ENCODE peak calls at places on chromosome 12, in five cellular contexts. One of them, this sample, is unnamed.

GRCh38 chr12:65685514-65685913 is 138.8 kb upstream of the HMGA2 start:
- DNase-seq in thyroid gland: no peak
- DNase-seq in GM12864: no peak
- DNase-seq in tibial nerve: no peak
- DNase-seq in choroid plexus epithelial cell: peak; percentile 69
- DNase-seq in this sample: peak; percentile 44

GRCh38 chr12:82862069-82862841 is 175.5 kb downstream of the TMTC2 start:
- DNase-seq in thyroid gland: no peak
- DNase-seq in GM12864: no peak
- DNase-seq in tibial nerve: no peak
- DNase-seq in choroid plexus epithelial cell: peak; percentile 63
- DNase-seq in this sample: peak; percentile 43

GRCh38 chr12:127051139-127051538 is 1215.8 kb upstream of the TMEM132C start:
- DNase-seq in thyroid gland: no peak
- DNase-seq in GM12864: no peak
- DNase-seq in tibial nerve: no peak
- DNase-seq in choroid plexus epithelial cell: no peak
- DNase-seq in this sample: no peak

GRCh38 chr12:15209782-15210181 is 11.4 kb downstream of the RERG start:
- DNase-seq in thyroid gland: no peak
- DNase-seq in GM12864: no peak
- DNase-seq in tibial nerve: no peak
- DNase-seq in choroid plexus epithelial cell: peak; percentile 89
- DNase-seq in this sample: peak; percentile 80

GRCh38 chr12:110554184-110554583 is 28.9 kb downstream of the PPTC7 start:
- DNase-seq in thyroid gland: no peak
- DNase-seq in GM12864: no peak
- DNase-seq in tibial nerve: no peak
- DNase-seq in choroid plexus epithelial cell: no peak
- DNase-seq in this sample: no peak

GRCh38 chr12:47844264-47845020 is 24.7 kb upstream of the HDAC7 start:
- DNase-seq in thyroid gland: peak; percentile 88
- DNase-seq in GM12864: no peak
- DNase-seq in tibial nerve: no peak
- DNase-seq in choroid plexus epithelial cell: no peak
- DNase-seq in this sample: no peak

GRCh38 chr12:108572166-108572790 is 9.9 kb downstream of the ISCU start:
- DNase-seq in thyroid gland: no peak
- DNase-seq in GM12864: no peak
- DNase-seq in tibial nerve: no peak
- DNase-seq in choroid plexus epithelial cell: no peak
- DNase-seq in this sample: no peak

GRCh38 chr12:109387425-109388166 is 39.9 kb downstream of the MYO1H start:
- DNase-seq in thyroid gland: no peak
- DNase-seq in GM12864: no peak
- DNase-seq in tibial nerve: no peak
- DNase-seq in choroid plexus epithelial cell: peak; percentile 44
- DNase-seq in this sample: peak; percentile 8

GRCh38 chr12:124361074-124361965 is 66.4 kb downstream of the RFLNA start:
- DNase-seq in thyroid gland: no peak
- DNase-seq in GM12864: no peak
- DNase-seq in tibial nerve: no peak
- DNase-seq in choroid plexus epithelial cell: no peak
- DNase-seq in this sample: no peak

GRCh38 chr12:66900616-66901015 is 221.7 kb upstream of the GRIP1 start:
- DNase-seq in thyroid gland: no peak
- DNase-seq in GM12864: no peak
- DNase-seq in tibial nerve: no peak
- DNase-seq in choroid plexus epithelial cell: no peak
- DNase-seq in this sample: no peak

GRCh38 chr12:56836317-56836716 is 73.2 kb downstream of the HSD17B6 start:
- DNase-seq in thyroid gland: peak; percentile 79
- DNase-seq in GM12864: no peak
- DNase-seq in tibial nerve: no peak
- DNase-seq in choroid plexus epithelial cell: peak; percentile 53
- DNase-seq in this sample: peak; percentile 23

GRCh38 chr12:27733052-27733656 is 22.5 kb downstream of the MRPS35 start:
- DNase-seq in thyroid gland: peak; percentile 14
- DNase-seq in GM12864: no peak
- DNase-seq in tibial nerve: peak; percentile 36
- DNase-seq in choroid plexus epithelial cell: peak; percentile 67
- DNase-seq in this sample: peak; percentile 36

GRCh38 chr12:93784339-93785086 is 107.3 kb downstream of the CRADD start:
- DNase-seq in thyroid gland: peak; percentile 67
- DNase-seq in GM12864: no peak
- DNase-seq in tibial nerve: peak; percentile 81
- DNase-seq in choroid plexus epithelial cell: peak; percentile 96
- DNase-seq in this sample: peak; percentile 86

GRCh38 chr12:24113701-24114100 is 164.2 kb upstream of the SOX5 start:
- DNase-seq in thyroid gland: no peak
- DNase-seq in GM12864: no peak
- DNase-seq in tibial nerve: no peak
- DNase-seq in choroid plexus epithelial cell: peak; percentile 40
- DNase-seq in this sample: peak; percentile 11

GRCh38 chr12:761276-761675 is 8.9 kb downstream of the WNK1 start:
- DNase-seq in thyroid gland: no peak
- DNase-seq in GM12864: no peak
- DNase-seq in tibial nerve: no peak
- DNase-seq in choroid plexus epithelial cell: peak; percentile 46
- DNase-seq in this sample: no peak

GRCh38 chr12:119025786-119026185 is 44.4 kb downstream of the SRRM4 start:
- DNase-seq in thyroid gland: no peak
- DNase-seq in GM12864: no peak
- DNase-seq in tibial nerve: no peak
- DNase-seq in choroid plexus epithelial cell: no peak
- DNase-seq in this sample: no peak

GRCh38 chr12:107355004-107355565 is 261.7 kb upstream of the CRY1 start:
- DNase-seq in thyroid gland: no peak
- DNase-seq in GM12864: no peak
- DNase-seq in tibial nerve: no peak
- DNase-seq in choroid plexus epithelial cell: no peak
- DNase-seq in this sample: no peak

GRCh38 chr12:62519043-62519442 is 52.4 kb downstream of the MON2 start:
- DNase-seq in thyroid gland: peak; percentile 39
- DNase-seq in GM12864: no peak
- DNase-seq in tibial nerve: no peak
- DNase-seq in choroid plexus epithelial cell: no peak
- DNase-seq in this sample: no peak

GRCh38 chr12:124993568-124994434 is at the start of gene BRI3BP:
- DNase-seq in thyroid gland: peak; percentile 62
- DNase-seq in GM12864: no peak
- DNase-seq in tibial nerve: peak; percentile 17
- DNase-seq in choroid plexus epithelial cell: peak; percentile 44
- DNase-seq in this sample: peak; percentile 13

GRCh38 chr12:6311822-6312528 is 1.5 kb downstream of the PLEKHG6 start:
- DNase-seq in thyroid gland: no peak
- DNase-seq in GM12864: no peak
- DNase-seq in tibial nerve: no peak
- DNase-seq in choroid plexus epithelial cell: no peak
- DNase-seq in this sample: no peak

DNA sequence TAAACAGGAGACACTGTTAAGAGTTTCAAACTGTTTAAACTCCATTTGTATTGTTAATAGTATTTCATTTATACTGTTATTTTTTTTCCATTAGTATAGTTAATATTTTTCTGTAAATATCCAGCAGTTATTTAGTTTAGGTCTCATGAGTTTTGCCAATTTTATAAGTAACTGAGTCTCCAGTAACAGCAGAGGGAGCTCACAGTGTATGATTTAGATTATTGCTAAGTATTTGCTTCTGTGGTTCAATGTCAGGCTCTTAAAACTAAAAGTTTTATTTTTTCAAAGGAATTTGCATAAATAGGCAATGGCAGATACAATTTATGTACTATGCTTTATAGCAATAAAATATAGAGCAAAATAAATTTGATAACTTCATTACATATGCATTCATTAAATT is 209.7 kb downstream of the ATXN7L3B start:
- DNase-seq in thyroid gland: no peak
- DNase-seq in GM12864: no peak
- DNase-seq in tibial nerve: no peak
- DNase-seq in choroid plexus epithelial cell: peak; percentile 69
- DNase-seq in this sample: peak; percentile 70
- TF ChIP-seq CTCF in thyroid gland: no peak
- TF ChIP-seq CTCF in GM12864: no peak
- TF ChIP-seq CTCF in tibial nerve: no peak
- TF ChIP-seq CTCF in choroid plexus epithelial cell: peak; percentile 43
- TF ChIP-seq CTCF in this sample: peak; percentile 54

DNA sequence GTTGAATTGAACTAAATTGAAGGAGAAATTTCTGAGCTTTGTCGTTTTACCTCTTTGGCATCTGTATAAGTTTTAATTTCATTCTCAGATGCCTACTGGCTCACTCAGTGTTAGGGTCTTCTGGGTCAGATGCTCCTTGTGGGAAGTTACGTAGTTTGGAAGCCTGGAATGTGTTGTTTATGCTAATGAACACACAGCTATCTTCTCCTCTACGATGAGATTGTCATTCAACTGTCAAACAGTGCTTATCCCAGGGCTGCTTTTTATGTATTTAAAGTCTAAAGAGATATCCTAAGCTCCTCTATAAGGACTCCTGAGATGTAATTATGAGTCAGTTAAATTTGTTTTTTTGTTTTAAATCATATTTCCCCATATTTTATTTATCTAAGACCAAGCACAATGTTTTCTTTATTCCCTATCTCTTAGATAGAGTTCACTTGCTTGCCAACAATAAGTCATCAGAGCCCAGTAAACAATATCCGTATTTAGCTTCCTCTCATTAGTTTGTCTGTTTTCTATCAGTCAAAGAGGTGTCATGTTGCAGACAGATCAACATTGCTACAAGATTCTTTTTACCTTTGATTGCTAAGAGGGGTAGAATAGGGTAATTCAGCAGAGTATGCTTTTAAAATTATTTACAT is 368.0 kb upstream of the PDE3A start:
- DNase-seq in thyroid gland: no peak
- DNase-seq in GM12864: no peak
- DNase-seq in tibial nerve: no peak
- DNase-seq in choroid plexus epithelial cell: peak; percentile 28
- DNase-seq in this sample: no peak
- H3K4me3 ChIP-seq in thyroid gland: no peak overlapping the region
- H3K4me3 ChIP-seq in GM12864: no peak overlapping the region
- H3K4me3 ChIP-seq in tibial nerve: no peak overlapping the region
- H3K4me3 ChIP-seq in choroid plexus epithelial cell: no peak overlapping the region
- H3K4me3 ChIP-seq in this sample: no peak overlapping the region

DNA sequence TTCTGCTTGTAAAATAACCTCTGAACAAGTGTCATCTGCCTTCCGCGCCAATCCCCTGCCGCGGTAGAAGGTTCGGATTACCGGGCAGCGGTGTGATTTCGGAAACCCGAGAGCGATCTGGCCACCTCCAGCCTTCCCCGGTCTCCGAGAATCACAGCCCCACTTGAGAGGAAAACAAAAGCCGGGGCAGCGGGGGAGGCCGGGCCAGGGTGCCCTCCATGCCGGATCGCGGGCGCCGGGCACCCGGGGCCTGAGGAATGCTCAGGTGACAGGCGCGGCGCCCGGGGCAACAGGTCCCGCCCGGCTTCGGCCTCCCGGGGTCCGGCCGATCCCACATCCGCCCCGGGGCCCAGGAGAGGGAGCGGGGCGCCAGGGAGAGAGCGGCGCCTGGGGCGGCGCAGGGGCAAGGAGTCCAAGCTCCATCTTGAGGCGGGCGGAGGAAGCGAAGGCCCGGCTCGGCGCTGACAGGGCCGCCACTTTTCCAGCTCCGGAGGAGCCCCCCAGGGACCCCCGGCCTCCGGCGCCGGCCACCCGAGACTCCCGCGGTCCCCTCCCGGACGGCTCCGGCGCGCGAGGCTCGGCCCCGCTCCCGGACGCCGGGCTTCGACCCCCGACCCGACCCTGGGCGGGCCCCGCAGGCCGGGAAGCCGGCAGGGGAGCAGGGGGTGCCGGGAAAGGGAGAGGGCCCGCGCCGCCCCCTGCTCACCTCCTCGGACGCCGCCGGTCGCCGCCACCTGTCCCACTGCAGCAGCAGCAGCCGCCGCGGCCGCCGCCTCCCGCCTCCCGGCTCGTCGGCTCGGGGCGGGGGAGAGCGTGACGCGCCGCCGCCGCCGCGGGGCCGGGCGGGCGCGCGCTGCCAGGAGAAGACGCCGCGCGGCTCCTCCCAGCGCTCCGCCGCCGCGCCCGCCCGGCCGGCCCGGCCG is at the start of gene CLIP1:
- DNase-seq in thyroid gland: peak; percentile 85
- DNase-seq in GM12864: no peak
- DNase-seq in tibial nerve: peak; percentile 52
- DNase-seq in choroid plexus epithelial cell: peak; percentile 75
- DNase-seq in this sample: peak; percentile 78
- TF ChIP-seq CTCF in thyroid gland: no peak
- TF ChIP-seq CTCF in GM12864: peak; percentile 46
- TF ChIP-seq CTCF in tibial nerve: peak; percentile 66
- TF ChIP-seq CTCF in choroid plexus epithelial cell: peak; percentile 52
- TF ChIP-seq CTCF in this sample: peak; percentile 62

GRCh38 chr12:31803306-31804184 is 74.7 kb upstream of the AMN1 start:
- DNase-seq in thyroid gland: no peak
- DNase-seq in GM12864: no peak
- DNase-seq in tibial nerve: no peak
- DNase-seq in choroid plexus epithelial cell: no peak
- DNase-seq in this sample: no peak
- H3K4me3 ChIP-seq in thyroid gland: no peak overlapping the region
- H3K4me3 ChIP-seq in GM12864: peak overlapping the region; percentile 43
- H3K4me3 ChIP-seq in tibial nerve: no peak overlapping the region
- H3K4me3 ChIP-seq in choroid plexus epithelial cell: no peak overlapping the region
- H3K4me3 ChIP-seq in this sample: no peak overlapping the region

GRCh38 chr12:3261782-3262359 is 184.7 kb downstream of the TSPAN9 start:
- DNase-seq in thyroid gland: no peak
- DNase-seq in GM12864: no peak
- DNase-seq in tibial nerve: peak; percentile 48
- DNase-seq in choroid plexus epithelial cell: peak; percentile 58
- DNase-seq in this sample: no peak
- TF ChIP-seq CTCF in thyroid gland: no peak
- TF ChIP-seq CTCF in GM12864: no peak
- TF ChIP-seq CTCF in tibial nerve: peak; percentile 22
- TF ChIP-seq CTCF in choroid plexus epithelial cell: peak; percentile 35
- TF ChIP-seq CTCF in this sample: peak; percentile 13

DNA sequence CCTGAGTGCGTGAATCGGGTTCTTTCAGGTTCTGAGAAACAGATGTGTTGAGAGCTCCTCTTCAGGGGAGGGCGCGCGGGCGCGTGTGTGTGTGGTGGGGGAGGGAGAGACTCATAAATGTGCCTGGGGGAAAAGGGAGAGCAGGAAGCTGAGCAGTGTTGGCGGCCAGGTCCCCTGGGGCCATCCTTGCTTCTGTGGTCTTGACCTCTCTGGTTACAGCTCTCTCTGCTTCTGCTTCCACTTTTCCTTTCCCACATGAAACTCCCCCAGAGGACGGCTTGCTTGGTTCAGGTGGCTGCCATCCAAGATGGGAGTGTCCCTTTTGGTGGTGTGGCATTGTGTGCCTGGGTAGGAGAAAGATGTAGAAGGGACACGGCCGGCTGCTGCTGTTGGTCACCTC is 4.2 kb downstream of the ATG101 start:
- DNase-seq in thyroid gland: no peak
- DNase-seq in GM12864: no peak
- DNase-seq in tibial nerve: no peak
- DNase-seq in choroid plexus epithelial cell: peak; percentile 89
- DNase-seq in this sample: peak; percentile 70
- H3K4me3 ChIP-seq in thyroid gland: no peak overlapping the region
- H3K4me3 ChIP-seq in GM12864: no peak overlapping the region
- H3K4me3 ChIP-seq in tibial nerve: no peak overlapping the region
- H3K4me3 ChIP-seq in choroid plexus epithelial cell: no peak overlapping the region
- H3K4me3 ChIP-seq in this sample: no peak overlapping the region